ENCODE peak calls at places on chromosomes 6 and 20, in four cellular contexts. Y is CD8-positive, alpha-beta T cell; J is astrocyte of the cerebellum; I is PC-9. N is an unnamed sample.

GRCh38 chr20:38658879-38659612 is 57.4 kb downstream of the ARHGAP40 start:
- DNase-seq in Y (peak), J (no peak), I (peak), N (no peak)

GRCh38 chr20:53800883-53801604 is 207.4 kb upstream of the ZNF217 start:
- DNase-seq in Y (no peak), J (no peak), I (no peak), N (no peak)

GRCh38 chr20:36097331-36097730 is 57.2 kb upstream of the EPB41L1 start:
- DNase-seq in Y (no peak), J (peak), I (peak), N (no peak)

GRCh38 chr20:52268184-52268583 is 76.6 kb upstream of the ZFP64 start:
- DNase-seq in Y (no peak), J (no peak), I (no peak), N (no peak)

GRCh38 chr6:151191477-151191995 is 48.2 kb upstream of the AKAP12 start:
- DNase-seq in Y (no peak), J (no peak), I (no peak), N (no peak)

GRCh38 chr6:114449659-114450058 is 106.8 kb upstream of the HS3ST5 start:
- DNase-seq in Y (no peak), J (no peak), I (no peak), N (no peak)

GRCh38 chr6:29679962-29680361 is 990 bp downstream of the ZFP57 start:
- DNase-seq in Y (no peak), J (no peak), I (no peak), N (no peak)

GRCh38 chr20:61387204-61387958 is 135.3 kb downstream of the CDH4 start:
- DNase-seq in Y (no peak), J (peak), I (no peak), N (no peak)

GRCh38 chr20:45012682-45013302 is 46.5 kb downstream of the STK4 start:
- DNase-seq in Y (no peak), J (no peak), I (peak), N (peak)

GRCh38 chr6:126337323-126337722 is 2.6 kb upstream of the CENPW start:
- DNase-seq in Y (no peak), J (no peak), I (no peak), N (peak)

GRCh38 chr6:9646346-9647042 is 768.4 kb downstream of the TFAP2A start:
- DNase-seq in Y (no peak), J (peak), I (no peak), N (no peak)

GRCh38 chr20:44001667-44002596 is 87.3 kb downstream of the TOX2 start:
- DNase-seq in Y (no peak), J (no peak), I (no peak), N (no peak)

GRCh38 chr6:147078602-147079001 is 125.6 kb upstream of the STXBP5 start:
- DNase-seq in Y (no peak), J (peak), I (no peak), N (peak)

GRCh38 chr6:14177413-14178082 is 60.0 kb downstream of the CD83 start:
- DNase-seq in Y (no peak), J (no peak), I (no peak), N (no peak)

GRCh38 chr6:134195164-134195906 is 122.6 kb downstream of the SGK1 start:
- DNase-seq in Y (no peak), J (no peak), I (no peak), N (no peak)
- H3K4me3 ChIP-seq in Y (no peak), J (no peak), I (no peak), N (no peak)

GRCh38 chr20:13934992-13935894 is 55.2 kb downstream of the SEL1L2 start:
- DNase-seq in Y (no peak), J (no peak), I (no peak), N (no peak)
- H3K4me3 ChIP-seq in Y (no peak), J (no peak), I (no peak), N (no peak)

GRCh38 chr20:23080521-23080920 is 5.6 kb downstream of the CD93 start:
- DNase-seq in Y (no peak), J (no peak), I (no peak), N (no peak)
- H3K4me3 ChIP-seq in Y (no peak), J (no peak), I (no peak), N (no peak)

DNA sequence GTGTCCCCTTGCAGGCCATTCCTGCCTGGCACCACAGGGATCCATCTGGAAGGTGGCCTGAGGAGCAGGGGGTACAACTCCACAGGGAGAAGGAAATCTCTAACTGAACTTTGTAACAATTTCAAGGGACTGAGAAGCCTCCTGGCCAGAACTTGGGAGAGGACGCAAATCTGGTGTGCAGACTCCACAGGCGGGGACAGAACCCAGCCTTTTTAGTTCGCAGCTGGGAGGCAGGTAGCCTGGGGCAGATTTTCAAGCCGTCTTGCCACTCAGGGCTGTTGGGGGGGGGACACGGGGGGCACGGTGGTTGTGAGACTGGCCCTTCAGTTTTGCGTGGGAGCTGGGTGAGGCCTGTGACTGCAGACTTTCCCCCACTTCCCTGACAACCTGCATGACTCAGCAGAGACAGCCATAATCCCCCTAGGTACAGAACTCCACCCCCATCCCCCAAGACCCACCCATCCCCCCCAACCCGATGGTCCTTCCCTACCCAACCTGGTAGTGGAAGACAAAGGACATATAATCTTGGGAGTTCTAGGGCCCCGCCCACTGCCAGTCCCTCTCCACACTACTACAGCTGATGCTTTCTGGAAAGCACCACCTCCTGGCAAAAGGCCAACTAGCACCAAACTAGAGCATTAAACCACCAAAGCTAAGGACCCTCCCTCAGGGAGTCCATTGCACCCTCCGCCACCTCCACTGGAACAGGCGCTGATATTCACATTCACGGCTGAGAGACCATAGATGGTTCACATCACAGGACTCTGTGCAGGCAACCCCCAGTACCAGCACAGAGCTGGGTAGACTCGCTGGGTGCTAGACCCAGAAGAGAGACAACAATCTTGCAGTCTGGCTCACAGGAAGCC is 3.0 kb upstream of the HUS1B start:
- DNase-seq in Y (no peak), J (no peak), I (no peak), N (no peak)
- H3K4me3 ChIP-seq in Y (no peak), J (no peak), I (no peak), N (no peak)

DNA sequence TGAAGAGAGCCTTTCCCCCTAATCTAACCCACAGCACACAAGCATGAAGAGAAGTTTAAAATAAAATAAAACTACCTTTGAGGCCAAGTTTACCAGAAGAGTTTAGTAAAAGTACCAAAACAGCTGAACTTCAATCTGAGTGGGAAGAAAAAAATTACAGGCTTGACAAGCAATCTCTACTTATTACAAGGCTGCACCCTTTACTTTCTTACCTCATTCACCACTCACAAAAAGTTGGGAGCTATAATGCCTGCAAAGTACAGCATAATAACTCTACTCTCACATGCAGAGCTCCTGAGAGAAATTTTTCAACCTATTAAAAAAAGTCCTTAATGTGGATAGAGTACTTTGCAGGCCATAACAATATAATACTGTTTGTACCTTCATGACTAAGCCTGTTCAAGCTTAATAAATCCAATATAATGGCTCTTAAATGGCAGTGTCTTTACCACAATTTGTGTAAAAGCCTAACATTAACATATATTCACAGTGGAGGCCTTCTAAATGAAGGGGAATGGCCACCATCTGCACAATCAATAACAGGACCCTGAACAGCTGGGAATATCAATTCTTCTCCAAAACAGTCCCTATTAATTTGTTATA is 103.1 kb downstream of the DST start:
- DNase-seq in Y (no peak), J (no peak), I (no peak), N (no peak)
- H3K4me3 ChIP-seq in Y (no peak), J (peak), I (no peak), N (peak)

DNA sequence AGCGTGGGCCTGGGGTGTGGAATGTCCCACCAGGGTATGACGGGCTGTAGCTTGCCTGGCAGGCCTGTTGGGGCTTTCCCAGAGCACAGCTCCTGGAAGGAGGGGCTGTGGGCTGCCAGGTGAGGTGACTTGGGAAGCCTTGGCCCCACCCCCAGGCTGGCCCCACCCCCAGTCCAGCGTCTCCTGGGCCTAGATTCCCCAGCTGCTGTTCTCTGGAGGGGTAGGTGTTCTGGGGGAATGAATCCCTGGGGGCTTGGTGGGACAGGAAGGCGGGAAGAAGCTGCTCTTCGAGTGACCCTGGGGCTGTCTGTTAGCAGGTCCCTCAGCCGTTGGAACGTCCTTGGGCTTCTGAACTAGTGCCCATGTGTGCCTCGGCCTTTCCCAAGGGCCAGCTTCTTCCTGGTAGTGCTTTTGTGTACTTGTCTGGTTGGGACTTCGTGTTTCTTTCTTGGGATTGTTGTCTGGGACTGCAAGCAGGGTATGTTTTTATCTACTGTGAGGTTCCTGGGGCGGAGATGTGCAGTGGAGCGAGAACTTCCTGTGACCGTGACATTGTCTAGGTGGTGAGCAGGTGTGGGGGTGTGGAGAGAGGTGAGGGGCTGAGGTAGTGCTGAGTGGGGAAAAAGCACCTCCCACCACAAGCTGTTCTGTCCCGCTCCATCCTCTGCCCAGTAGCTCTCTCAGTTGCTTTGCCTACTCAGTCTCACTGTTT is 1.4 kb upstream of the DDR1 start:
- DNase-seq in Y (no peak), J (no peak), I (peak), N (no peak)
- H3K4me3 ChIP-seq in Y (no peak), J (no peak), I (peak), N (no peak)

GRCh38 chr20:2654831-2655230 is 2.4 kb downstream of the NOP56 start:
- DNase-seq in Y (no peak), J (no peak), I (no peak), N (no peak)

GRCh38 chr20:2655331-2656116 is 3.1 kb downstream of the NOP56 start:
- DNase-seq in Y (no peak), J (no peak), I (no peak), N (no peak)

GRCh38 chr20:2653511-2654383 is 1.3 kb downstream of the NOP56 start:
- DNase-seq in Y (no peak), J (no peak), I (no peak), N (no peak)

GRCh38 chr20:2652724-2653510 is 485 bp downstream of the NOP56 start:
- DNase-seq in Y (peak), J (no peak), I (no peak), N (no peak)

GRCh38 chr20:2654384-2654822 is 2.0 kb downstream of the NOP56 start:
- DNase-seq in Y (no peak), J (no peak), I (no peak), N (no peak)
- H3K4me3 ChIP-seq in Y (peak), J (peak), I (peak), N (peak)

DNA sequence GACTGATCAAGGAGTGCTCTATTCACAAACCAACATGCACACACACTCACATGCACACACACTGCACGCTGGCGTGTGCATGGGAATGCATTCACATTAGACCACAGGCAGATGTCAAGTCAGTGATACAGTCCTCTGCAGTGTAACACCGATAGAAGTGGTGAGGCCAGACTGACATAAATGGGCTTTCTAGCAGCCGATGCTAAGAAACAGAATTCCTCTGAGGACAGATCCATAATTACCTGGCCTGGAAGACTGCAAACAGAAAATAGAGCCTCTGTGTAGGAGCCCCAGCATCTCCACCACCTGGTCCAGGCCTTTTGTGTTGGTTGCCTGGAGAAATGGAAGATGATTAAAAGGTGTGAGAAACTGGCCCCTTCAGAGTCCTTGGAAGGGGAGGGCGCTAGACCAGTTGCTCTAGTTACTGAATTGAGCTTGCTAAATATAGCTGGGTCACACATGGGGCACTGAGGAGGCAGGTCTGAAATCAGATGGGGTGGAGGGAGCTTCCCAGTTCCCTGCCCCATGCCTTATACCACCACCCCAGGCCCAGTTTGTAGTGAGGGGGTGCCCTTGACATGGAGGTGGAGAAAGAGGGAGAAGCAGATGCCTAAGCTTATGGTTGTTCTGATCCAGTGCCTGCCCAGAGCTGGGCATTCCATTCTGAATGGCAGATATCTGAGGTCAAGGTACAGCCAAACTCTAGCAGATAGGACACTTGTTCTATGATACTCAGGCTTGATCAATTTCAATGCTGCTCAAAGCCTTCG is 233.8 kb downstream of the LRFN2 start:
- DNase-seq in Y (no peak), J (no peak), I (no peak), N (no peak)
- H3K4me3 ChIP-seq in Y (no peak), J (no peak), I (no peak), N (no peak)